ENCODE peak calls at places on chromosomes 3 and 15, in six cellular contexts. Z, D, E, Y, X and C are unnamed samples. For H3K4me1, the result is how much of the 10 kb centered on the place peaks cover.

GRCh38 chr3:17905996-17906395 is 163.6 kb upstream of the TBC1D5 start:
- DNase-seq in Z (no peak), D (no peak), E (no peak), Y (no peak), X (no peak), C (no peak)

GRCh38 chr15:74311734-74312444 is 55.6 kb downstream of the CYP11A1 start:
- DNase-seq in Z (no peak), D (peak), E (no peak), Y (no peak), X (no peak), C (no peak)

GRCh38 chr15:69158843-69159240 is 1.6 kb upstream of the GLCE start:
- DNase-seq in Z (no peak), D (no peak), E (no peak), Y (no peak), X (no peak), C (no peak)

GRCh38 chr3:17931121-17931520 is 188.7 kb upstream of the TBC1D5 start:
- DNase-seq in Z (no peak), D (no peak), E (no peak), Y (no peak), X (no peak), C (no peak)

GRCh38 chr3:12149029-12149428 is 9.7 kb downstream of the TIMP4 start:
- DNase-seq in Z (no peak), D (no peak), E (no peak), Y (no peak), X (no peak), C (no peak)

GRCh38 chr3:45180899-45181298 is 34.7 kb upstream of the CDCP1 start:
- DNase-seq in Z (no peak), D (no peak), E (no peak), Y (no peak), X (no peak), C (no peak)

GRCh38 chr3:144053121-144053520 is 81.5 kb downstream of the DIPK2A start:
- DNase-seq in Z (no peak), D (no peak), E (no peak), Y (no peak), X (no peak), C (no peak)

GRCh38 chr15:87527875-87528274 is 728.7 kb downstream of the NTRK3 start:
- DNase-seq in Z (no peak), D (no peak), E (no peak), Y (no peak), X (no peak), C (no peak)

GRCh38 chr3:125194849-125195601 is 17.5 kb downstream of the SLC12A8 start:
- DNase-seq in Z (no peak), D (peak), E (no peak), Y (no peak), X (no peak), C (no peak)

GRCh38 chr15:22889146-22889818 is 50.8 kb downstream of the NIPA2 start:
- DNase-seq in Z (no peak), D (no peak), E (no peak), Y (no peak), X (no peak), C (no peak)

GRCh38 chr3:194995922-194996321 is 275.0 kb downstream of the XXYLT1 start:
- DNase-seq in Z (no peak), D (no peak), E (no peak), Y (no peak), X (no peak), C (no peak)

GRCh38 chr15:80251505-80252280 is at the start of gene CTXND1:
- DNase-seq in Z (peak), D (no peak), E (no peak), Y (no peak), X (no peak), C (no peak)

GRCh38 chr15:99172989-99173388 is 68.1 kb downstream of the SYNM start:
- DNase-seq in Z (no peak), D (no peak), E (no peak), Y (no peak), X (no peak), C (no peak)

GRCh38 chr3:142964150-142964498 is 650 bp upstream of the PAQR9 start:
- DNase-seq in Z (no peak), D (no peak), E (peak), Y (no peak), X (no peak), C (no peak)

GRCh38 chr15:94070341-94071275 is 160.8 kb upstream of the MCTP2 start:
- DNase-seq in Z (no peak), D (peak), E (no peak), Y (no peak), X (peak), C (no peak)

GRCh38 chr3:64988188-64988587 is 300.4 kb upstream of the ADAMTS9 start:
- DNase-seq in Z (no peak), D (peak), E (no peak), Y (no peak), X (no peak), C (no peak)

GRCh38 chr15:56149071-56149470 is 94.6 kb downstream of the RFX7 start:
- DNase-seq in Z (no peak), D (no peak), E (no peak), Y (no peak), X (no peak), C (no peak)

GRCh38 chr15:78950906-78951840 is 6.3 kb upstream of the CTSH start:
- DNase-seq in Z (no peak), D (peak), E (no peak), Y (no peak), X (no peak), C (peak)

GRCh38 chr3:45126730-45127129 is 19.4 kb downstream of the CDCP1 start:
- DNase-seq in Z (no peak), D (no peak), E (no peak), Y (no peak), X (peak), C (peak)

GRCh38 chr3:158711886-158712285 is 20.4 kb downstream of the RARRES1 start:
- DNase-seq in Z (no peak), D (peak), E (no peak), Y (no peak), X (no peak), C (no peak)

GRCh38 chr15:66069751-66070150 is 183.8 kb downstream of the MEGF11 start:
- DNase-seq in Z (no peak), D (no peak), E (no peak), Y (no peak), X (no peak), C (no peak)

DNA sequence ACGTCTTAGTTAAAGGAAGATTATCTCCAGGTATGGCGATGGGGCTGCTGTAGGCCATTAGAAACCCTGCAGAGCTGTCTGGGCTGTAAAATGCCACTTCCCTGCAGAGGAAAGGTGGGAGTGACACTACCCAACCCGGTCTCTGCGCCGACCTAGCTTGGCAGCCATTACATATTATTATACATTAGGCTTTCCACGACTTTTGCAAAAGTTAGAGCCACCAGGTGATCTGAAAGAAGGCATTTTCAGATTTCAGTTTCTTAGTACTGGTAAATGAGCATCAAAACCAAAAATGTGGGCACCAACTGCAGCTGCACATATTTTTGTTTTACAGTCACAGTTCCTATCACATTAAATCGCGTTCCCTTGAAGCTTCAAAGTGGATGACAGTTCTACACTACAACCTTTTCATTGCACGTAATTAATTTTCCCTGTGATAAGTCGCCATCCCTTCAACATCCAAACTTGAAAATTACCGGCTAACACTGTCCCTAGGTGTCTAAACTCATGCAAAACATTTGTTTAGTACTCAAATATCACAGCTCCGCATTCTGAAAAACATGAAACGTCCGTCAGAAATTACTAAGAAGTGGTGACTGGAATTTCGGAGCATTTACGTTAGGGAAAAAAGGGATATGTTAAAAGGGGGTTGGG is 81.3 kb upstream of the CHD2 start:
- DNase-seq in Z (no peak), D (no peak), E (no peak), Y (no peak), X (no peak), C (no peak)
- H3K4me1 ChIP-seq in Z (under half), D (under half), E (under half), Y (half or more), X (under half), C (under half)

DNA sequence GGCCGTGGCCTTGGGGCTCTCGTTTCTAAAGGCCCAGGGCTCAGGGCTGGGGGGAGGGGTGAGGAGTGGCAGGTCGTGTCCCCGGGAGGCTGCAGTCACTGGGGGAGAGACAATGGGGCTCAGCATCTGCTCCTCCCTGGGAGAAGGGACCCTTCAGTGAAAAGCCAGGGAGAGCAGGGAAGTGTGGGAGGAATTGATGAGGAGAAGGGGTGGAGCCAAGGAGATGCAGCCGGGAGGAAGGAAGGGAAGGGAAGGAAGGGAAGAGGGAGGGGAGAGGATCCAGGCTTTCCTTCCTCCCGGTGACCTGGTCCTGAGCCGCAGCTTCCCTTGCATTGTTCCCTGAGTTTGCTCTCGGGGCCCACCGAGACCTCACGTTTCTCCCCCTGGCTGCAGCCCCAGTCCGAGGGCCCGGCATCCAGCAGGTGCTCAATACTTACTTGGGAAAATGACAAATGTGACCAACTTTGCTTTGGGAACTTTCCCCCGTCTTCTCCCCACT is 1.4 kb upstream of the ZNF710 start:
- DNase-seq in Z (peak), D (peak), E (no peak), Y (no peak), X (peak), C (peak)
- H3K27ac ChIP-seq in Z (peak), D (peak), E (peak), Y (no peak), X (peak), C (peak)

GRCh38 chr3:30661107-30661873 is 54.9 kb downstream of the TGFBR2 start:
- DNase-seq in Z (no peak), D (no peak), E (no peak), Y (no peak), X (no peak), C (no peak)
- H3K4me1 ChIP-seq in Z (under half), D (under half), E (under half), Y (half or more), X (under half), C (under half)

GRCh38 chr3:151112731-151113130 is 27.3 kb downstream of the MED12L start:
- DNase-seq in Z (no peak), D (no peak), E (no peak), Y (no peak), X (no peak), C (no peak)

GRCh38 chr3:151113342-151113741 is 27.9 kb downstream of the MED12L start:
- DNase-seq in Z (no peak), D (no peak), E (no peak), Y (no peak), X (no peak), C (no peak)

DNA sequence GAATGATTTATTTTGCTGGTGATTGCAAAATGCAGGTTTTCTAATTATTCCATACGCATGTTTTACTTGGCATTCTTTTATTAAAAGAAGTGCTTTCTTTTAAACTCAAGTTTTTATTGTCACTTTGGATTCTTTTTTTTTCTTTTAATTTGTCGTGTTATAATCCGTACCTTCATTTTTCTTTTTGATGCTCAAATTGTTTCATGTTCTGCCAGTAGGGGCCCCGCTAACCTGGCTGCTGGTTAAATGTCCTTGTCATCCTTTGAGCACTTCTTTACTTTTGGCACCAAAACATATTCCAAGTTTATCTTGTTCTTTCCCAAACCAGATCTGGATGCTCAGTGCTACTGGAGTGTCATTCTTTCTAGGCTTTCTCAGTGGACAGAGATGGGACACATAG is 31.6 kb downstream of the MED12L start:
- DNase-seq in Z (no peak), D (no peak), E (no peak), Y (no peak), X (no peak), C (no peak)
- H3K27ac ChIP-seq in Z (no peak), D (no peak), E (no peak), Y (no peak), X (no peak), C (no peak)

DNA sequence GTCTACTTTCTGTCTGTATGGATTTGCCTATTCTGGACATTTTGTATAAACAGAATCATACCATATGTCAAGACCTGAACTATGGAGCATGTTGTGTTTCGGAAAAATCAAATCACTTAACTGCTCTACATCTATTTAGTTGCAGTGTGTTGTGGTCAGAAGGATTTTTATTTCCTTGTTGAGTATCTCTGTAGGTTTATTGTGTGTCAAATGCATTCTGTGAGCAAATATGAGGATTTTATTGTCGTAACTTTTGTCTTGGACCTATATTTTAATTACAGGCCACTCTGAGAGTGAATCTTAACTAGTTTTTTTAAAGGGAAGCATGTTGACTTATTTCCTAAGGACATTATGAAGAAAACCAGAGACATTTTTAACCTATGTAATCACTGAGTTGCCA is 84.6 kb upstream of the MYZAP start:
- DNase-seq in Z (no peak), D (no peak), E (no peak), Y (no peak), X (no peak), C (no peak)
- H3K4me1 ChIP-seq in Z (half or more), D (under half), E (under half), Y (under half), X (under half), C (under half)

DNA sequence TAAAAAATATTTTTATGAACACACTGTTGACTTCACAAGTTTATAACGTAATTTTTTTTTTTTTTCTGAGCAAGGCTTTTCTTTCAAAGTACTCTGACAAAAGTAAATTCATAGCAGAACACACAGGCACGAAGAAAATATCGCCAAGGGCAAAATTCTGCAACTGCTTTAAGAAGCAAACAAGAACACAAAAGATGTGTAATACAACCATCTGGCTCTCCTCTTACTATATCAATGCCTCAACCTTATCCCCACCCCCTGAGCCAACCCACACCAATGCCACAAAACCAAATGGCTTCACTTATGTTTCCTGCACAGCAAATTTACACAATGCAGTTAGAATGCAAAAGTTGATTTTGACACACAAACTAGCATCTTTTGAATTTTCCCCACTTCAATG is 274.2 kb downstream of the FOXP1 start:
- DNase-seq in Z (no peak), D (no peak), E (no peak), Y (peak), X (no peak), C (no peak)
- H3K27ac ChIP-seq in Z (no peak), D (no peak), E (no peak), Y (peak), X (no peak), C (no peak)